ENCODE peak calls at places on chromosome 9, in four cellular contexts. One of them, this sample, is unnamed.

GRCh38 chr9:133956520-133957076 is 35.5 kb downstream of the VAV2 start:
- DNase-seq in CD8-positive, alpha-beta T cell: no peak
- DNase-seq in neural progenitor cell: peak; percentile 37
- DNase-seq in A549: no peak
- DNase-seq in this sample: no peak

GRCh38 chr9:89881431-89881830 is 276.6 kb downstream of the GADD45G start:
- DNase-seq in CD8-positive, alpha-beta T cell: no peak
- DNase-seq in neural progenitor cell: no peak
- DNase-seq in A549: no peak
- DNase-seq in this sample: no peak

GRCh38 chr9:135504262-135505229 is 4.1 kb downstream of the MRPS2 start:
- DNase-seq in CD8-positive, alpha-beta T cell: peak; percentile 58
- DNase-seq in neural progenitor cell: peak; percentile 77
- DNase-seq in A549: peak; percentile 72
- DNase-seq in this sample: peak; percentile 64

GRCh38 chr9:38486056-38486455 is 61.8 kb upstream of the IGFBPL1 start:
- DNase-seq in CD8-positive, alpha-beta T cell: no peak
- DNase-seq in neural progenitor cell: no peak
- DNase-seq in A549: no peak
- DNase-seq in this sample: no peak

GRCh38 chr9:72537671-72538070 is 16.3 kb downstream of the TMC1 start:
- DNase-seq in CD8-positive, alpha-beta T cell: no peak
- DNase-seq in neural progenitor cell: no peak
- DNase-seq in A549: no peak
- DNase-seq in this sample: no peak

GRCh38 chr9:36017278-36017677 is 19.4 kb upstream of the RECK start:
- DNase-seq in CD8-positive, alpha-beta T cell: no peak
- DNase-seq in neural progenitor cell: no peak
- DNase-seq in A549: no peak
- DNase-seq in this sample: no peak

GRCh38 chr9:133485531-133486260 is 6.8 kb upstream of the SLC2A6 start:
- DNase-seq in CD8-positive, alpha-beta T cell: no peak
- DNase-seq in neural progenitor cell: no peak
- DNase-seq in A549: peak; percentile 37
- DNase-seq in this sample: no peak

GRCh38 chr9:86700601-86701000 is 246.7 kb downstream of the GAS1 start:
- DNase-seq in CD8-positive, alpha-beta T cell: no peak
- DNase-seq in neural progenitor cell: no peak
- DNase-seq in A549: no peak
- DNase-seq in this sample: no peak

GRCh38 chr9:91949946-91950664 is at the start of gene ROR2:
- DNase-seq in CD8-positive, alpha-beta T cell: no peak
- DNase-seq in neural progenitor cell: peak; percentile 94
- DNase-seq in A549: peak; percentile 40
- DNase-seq in this sample: peak; percentile 58

GRCh38 chr9:137309368-137310189 is 7.5 kb upstream of the NRARP start:
- DNase-seq in CD8-positive, alpha-beta T cell: no peak
- DNase-seq in neural progenitor cell: peak; percentile 1
- DNase-seq in A549: no peak
- DNase-seq in this sample: no peak

GRCh38 chr9:1173986-1174385 is 123.8 kb downstream of the DMRT2 start:
- DNase-seq in CD8-positive, alpha-beta T cell: no peak
- DNase-seq in neural progenitor cell: no peak
- DNase-seq in A549: no peak
- DNase-seq in this sample: no peak

GRCh38 chr9:128192601-128193371 is 1.4 kb upstream of the CIZ1 start:
- DNase-seq in CD8-positive, alpha-beta T cell: peak; percentile 67
- DNase-seq in neural progenitor cell: no peak
- DNase-seq in A549: peak; percentile 97
- DNase-seq in this sample: peak; percentile 94
- TF ChIP-seq CTCF in CD8-positive, alpha-beta T cell: peak; percentile 57
- TF ChIP-seq CTCF in neural progenitor cell: no peak
- TF ChIP-seq CTCF in A549: peak; percentile 26
- TF ChIP-seq CTCF in this sample: peak; percentile 23

DNA sequence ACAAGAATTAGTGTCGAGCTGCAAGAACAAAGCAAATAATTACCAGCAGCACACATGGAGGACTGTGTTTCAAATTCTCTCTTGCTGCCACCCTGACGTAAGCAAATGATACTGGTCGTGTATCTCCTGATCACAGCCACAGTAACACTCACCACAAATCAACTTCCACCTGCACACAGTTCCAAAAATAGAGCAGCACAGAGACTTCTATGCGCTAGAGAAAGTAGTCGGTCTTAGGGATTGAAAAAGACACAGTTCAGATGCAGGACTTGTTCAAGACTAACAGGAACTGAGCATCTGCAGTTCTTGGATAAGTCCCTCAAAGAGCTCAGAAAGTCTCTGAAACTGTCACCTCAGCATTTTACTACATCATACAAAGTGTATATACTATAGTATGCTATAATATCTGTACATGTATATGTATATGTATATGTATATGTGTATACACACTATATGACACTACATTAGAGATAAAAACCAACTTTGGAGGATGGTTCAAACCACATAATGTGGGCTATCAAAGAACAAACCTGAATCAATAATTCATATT is 279.0 kb downstream of the GLIS3 start:
- DNase-seq in CD8-positive, alpha-beta T cell: no peak
- DNase-seq in neural progenitor cell: no peak
- DNase-seq in A549: no peak
- DNase-seq in this sample: no peak
- H3K27ac ChIP-seq in CD8-positive, alpha-beta T cell: no peak overlapping the region
- H3K27ac ChIP-seq in neural progenitor cell: no peak overlapping the region
- H3K27ac ChIP-seq in A549: no peak overlapping the region
- H3K27ac ChIP-seq in this sample: no peak overlapping the region

GRCh38 chr9:131936929-131937328 is 142.7 kb downstream of the MED27 start:
- DNase-seq in CD8-positive, alpha-beta T cell: no peak
- DNase-seq in neural progenitor cell: no peak
- DNase-seq in A549: no peak
- DNase-seq in this sample: no peak
- TF ChIP-seq CTCF in CD8-positive, alpha-beta T cell: no peak
- TF ChIP-seq CTCF in neural progenitor cell: peak; percentile 16
- TF ChIP-seq CTCF in A549: no peak
- TF ChIP-seq CTCF in this sample: no peak

GRCh38 chr9:7561527-7561926 is 238.1 kb downstream of the DMAC1 start:
- DNase-seq in CD8-positive, alpha-beta T cell: no peak
- DNase-seq in neural progenitor cell: no peak
- DNase-seq in A549: no peak
- DNase-seq in this sample: no peak

GRCh38 chr9:7560669-7561305 is 238.8 kb downstream of the DMAC1 start:
- DNase-seq in CD8-positive, alpha-beta T cell: no peak
- DNase-seq in neural progenitor cell: peak; percentile 8
- DNase-seq in A549: no peak
- DNase-seq in this sample: no peak
- H3K27ac ChIP-seq in CD8-positive, alpha-beta T cell: no peak overlapping the region
- H3K27ac ChIP-seq in neural progenitor cell: no peak overlapping the region
- H3K27ac ChIP-seq in A549: no peak overlapping the region
- H3K27ac ChIP-seq in this sample: no peak overlapping the region

GRCh38 chr9:97987490-97987889 is 4.3 kb downstream of the ANP32B start:
- DNase-seq in CD8-positive, alpha-beta T cell: no peak
- DNase-seq in neural progenitor cell: no peak
- DNase-seq in A549: no peak
- DNase-seq in this sample: no peak

GRCh38 chr9:97986466-97986865 is 3.3 kb downstream of the ANP32B start:
- DNase-seq in CD8-positive, alpha-beta T cell: no peak
- DNase-seq in neural progenitor cell: no peak
- DNase-seq in A549: no peak
- DNase-seq in this sample: no peak

GRCh38 chr9:97983524-97984187 is 515 bp downstream of the ANP32B start:
- DNase-seq in CD8-positive, alpha-beta T cell: peak; percentile 70
- DNase-seq in neural progenitor cell: peak; percentile 68
- DNase-seq in A549: peak; percentile 59
- DNase-seq in this sample: peak; percentile 54

GRCh38 chr9:97984188-97985057 is 1.3 kb downstream of the ANP32B start:
- DNase-seq in CD8-positive, alpha-beta T cell: peak; percentile 81
- DNase-seq in neural progenitor cell: peak; percentile 73
- DNase-seq in A549: peak; percentile 80
- DNase-seq in this sample: peak; percentile 94

GRCh38 chr9:97985058-97985861 is 2.1 kb downstream of the ANP32B start:
- DNase-seq in CD8-positive, alpha-beta T cell: peak; percentile 56
- DNase-seq in neural progenitor cell: peak; percentile 36
- DNase-seq in A549: peak; percentile 48
- DNase-seq in this sample: peak; percentile 37
- TF ChIP-seq CTCF in CD8-positive, alpha-beta T cell: no peak
- TF ChIP-seq CTCF in neural progenitor cell: no peak
- TF ChIP-seq CTCF in A549: no peak
- TF ChIP-seq CTCF in this sample: no peak

DNA sequence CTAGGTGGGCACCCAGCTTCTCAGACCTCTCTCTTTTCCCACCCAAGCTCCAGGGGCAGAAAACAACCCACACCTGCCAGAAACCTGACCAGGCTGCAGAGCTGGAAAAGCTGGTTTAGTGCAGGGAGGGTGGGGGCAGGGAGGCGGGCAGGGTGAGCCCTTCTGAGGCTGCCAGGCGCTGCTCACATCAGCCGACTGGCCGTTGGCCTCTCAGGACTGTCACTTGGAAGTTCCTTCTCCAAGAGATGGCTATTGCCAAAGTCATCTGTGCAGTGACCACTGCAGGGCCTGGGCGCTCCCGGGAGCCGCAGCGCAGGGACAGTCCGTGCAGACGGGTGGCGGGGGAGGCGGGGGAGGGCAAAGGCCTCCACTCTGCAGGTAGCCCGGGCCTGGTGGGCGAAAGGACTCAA is 204.9 kb upstream of the IER5L start:
- DNase-seq in CD8-positive, alpha-beta T cell: no peak
- DNase-seq in neural progenitor cell: no peak
- DNase-seq in A549: no peak
- DNase-seq in this sample: peak; percentile 93
- H3K27ac ChIP-seq in CD8-positive, alpha-beta T cell: peak overlapping the region; percentile 77
- H3K27ac ChIP-seq in neural progenitor cell: no peak overlapping the region
- H3K27ac ChIP-seq in A549: no peak overlapping the region
- H3K27ac ChIP-seq in this sample: peak overlapping the region; percentile 82